ENCODE peak calls at places on chromosomes 12 and 14, in five cellular contexts. E is Panc1, Z is stomach, U is tibial nerve, N is fibroblast of lung. V is an unnamed sample.

GRCh38 chr12:53733051-53733812 is 6.0 kb upstream of the CALCOCO1 start:
- DNase-seq in Z (no peak), N (peak), U (no peak), E (no peak), V (no peak)

GRCh38 chr14:105196228-105196960 is 15.3 kb upstream of the NUDT14 start:
- DNase-seq in U (no peak), Z (no peak), E (no peak), N (no peak), V (no peak)

GRCh38 chr14:65502676-65503124 is 90.2 kb downstream of the FUT8 start:
- DNase-seq in U (no peak), N (peak), E (no peak), Z (no peak), V (no peak)

GRCh38 chr12:52261211-52261484 is 13.3 kb upstream of the KRT86 start:
- DNase-seq in N (no peak), E (no peak), Z (no peak), U (no peak), V (no peak)

GRCh38 chr14:60183724-60184596 is 18.8 kb upstream of the DHRS7 start:
- DNase-seq in U (peak), N (peak), E (no peak), Z (no peak), V (no peak)

GRCh38 chr14:88551936-88552565 is 2.8 kb downstream of the PTPN21 start:
- DNase-seq in U (peak), E (no peak), N (peak), Z (no peak), V (no peak)

GRCh38 chr12:56162468-56163290 is 4.5 kb downstream of the MYL6 start:
- DNase-seq in Z (no peak), U (no peak), N (peak), E (no peak), V (no peak)

GRCh38 chr14:32258574-32258973 is 55.5 kb upstream of the RNU6-8 start:
- DNase-seq in Z (no peak), U (no peak), N (no peak), E (no peak), V (no peak)

GRCh38 chr12:46455648-46456352 is 83.2 kb upstream of the SLC38A2 start:
- DNase-seq in U (no peak), N (peak), E (no peak), Z (peak), V (no peak)

GRCh38 chr12:55828357-55828756 is 1.0 kb downstream of the DNAJC14 start:
- DNase-seq in Z (no peak), N (no peak), U (no peak), E (no peak), V (no peak)

GRCh38 chr14:34220921-34221320 is 241.1 kb downstream of the SPTSSA start:
- DNase-seq in N (no peak), Z (no peak), E (no peak), U (no peak), V (no peak)

GRCh38 chr14:83520837-83521236 is 1987.2 kb upstream of the SEL1L start:
- DNase-seq in Z (no peak), U (no peak), E (no peak), N (peak), V (no peak)

GRCh38 chr14:49553892-49554291 is 32.3 kb downstream of the RPS29 start:
- DNase-seq in N (no peak), U (no peak), Z (no peak), E (no peak), V (no peak)

GRCh38 chr14:44941591-44941990 is 20.2 kb downstream of the KLHL28 start:
- DNase-seq in E (no peak), N (peak), U (no peak), Z (no peak), V (no peak)

GRCh38 chr12:51244269-51244668 is 5.6 kb downstream of the DAZAP2 start:
- DNase-seq in N (peak), Z (no peak), E (no peak), U (no peak), V (no peak)

GRCh38 chr12:76636141-76636692 is 76.6 kb upstream of the OSBPL8 start:
- DNase-seq in Z (no peak), U (no peak), E (no peak), N (peak), V (no peak)

GRCh38 chr12:77696183-77696582 is 134.5 kb upstream of the NAV3 start:
- DNase-seq in Z (no peak), N (peak), U (no peak), E (no peak), V (no peak)

GRCh38 chr12:107235600-107235999 is 142.3 kb upstream of the CRY1 start:
- DNase-seq in Z (no peak), N (no peak), E (no peak), U (no peak), V (no peak)

GRCh38 chr14:73942180-73942579 is 7.7 kb downstream of the FAM161B start:
- DNase-seq in Z (no peak), U (no peak), E (no peak), N (no peak), V (no peak)

GRCh38 chr12:112869778-112870177 is 37.0 kb upstream of the OAS1 start:
- DNase-seq in Z (no peak), U (no peak), E (no peak), N (no peak), V (no peak)

GRCh38 chr12:60106207-60106606 is 510.4 kb downstream of the SLC16A7 start:
- DNase-seq in Z (no peak), U (no peak), N (peak), E (no peak), V (no peak)

GRCh38 chr12:54463034-54463433 is 10.4 kb downstream of the GTSF1 start:
- DNase-seq in E (no peak), N (peak), U (peak), Z (no peak), V (no peak)

GRCh38 chr12:47021298-47021697 is 58.1 kb upstream of the PCED1B start:
- DNase-seq in U (peak), Z (no peak), E (peak), N (peak), V (no peak)

GRCh38 chr12:50185496-50185895 is 18.3 kb upstream of the CERS5 start:
- DNase-seq in N (peak), E (no peak), U (no peak), Z (no peak), V (no peak)

GRCh38 chr12:43113153-43113552 is 438.9 kb downstream of the ADAMTS20 start:
- DNase-seq in E (no peak), U (no peak), N (peak), Z (no peak), V (no peak)

GRCh38 chr14:69055125-69055524 is 76.0 kb upstream of the ACTN1 start:
- DNase-seq in Z (no peak), N (peak), U (no peak), E (no peak), V (no peak)

GRCh38 chr12:8692573-8692972 is 5.2 kb upstream of the RIMKLB start:
- DNase-seq in U (peak), N (peak), Z (no peak), E (no peak), V (no peak)

GRCh38 chr12:6950944-6951540 is at the start of gene PTPN6:
- DNase-seq in N (no peak), U (no peak), E (no peak), Z (peak), V (no peak)

DNA sequence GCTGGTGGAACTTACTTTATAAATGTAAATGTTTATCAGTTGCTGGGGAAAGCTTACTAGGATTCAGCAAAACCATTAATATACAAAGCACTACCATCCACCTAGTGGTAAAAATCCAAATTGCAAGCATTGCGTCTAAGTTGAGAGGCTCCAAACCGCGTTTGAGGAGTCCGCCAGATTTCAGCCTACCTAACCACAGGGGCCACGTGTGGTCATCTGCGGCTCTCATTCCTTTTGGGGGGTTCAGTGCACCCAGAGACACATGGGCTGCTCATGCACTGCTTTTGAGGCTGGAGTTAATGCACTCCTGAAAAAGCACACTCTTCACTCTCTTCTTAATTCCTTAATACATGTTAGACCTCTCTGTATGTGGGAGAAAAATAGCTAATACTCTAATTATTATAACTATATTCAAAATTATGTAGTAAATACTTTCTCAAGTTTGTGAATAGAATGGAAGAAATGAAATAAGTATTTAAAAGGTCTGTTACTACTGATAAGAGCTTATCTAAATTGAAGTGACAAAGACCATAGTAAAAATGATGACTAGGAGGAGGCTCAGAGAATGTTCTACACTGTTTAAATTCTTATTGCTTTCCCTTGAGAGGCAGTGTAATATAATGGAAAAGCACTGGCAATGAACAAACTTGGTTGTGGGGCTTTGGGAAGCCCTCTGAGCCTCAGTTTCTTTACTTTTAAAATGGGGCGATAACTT is 41.4 kb upstream of the MANSC4 start:
- DNase-seq in N (peak), Z (peak), U (peak), E (peak), V (peak)
- H3K27ac ChIP-seq in N (peak), Z (no peak), U (no peak), E (no peak), V (peak)

DNA sequence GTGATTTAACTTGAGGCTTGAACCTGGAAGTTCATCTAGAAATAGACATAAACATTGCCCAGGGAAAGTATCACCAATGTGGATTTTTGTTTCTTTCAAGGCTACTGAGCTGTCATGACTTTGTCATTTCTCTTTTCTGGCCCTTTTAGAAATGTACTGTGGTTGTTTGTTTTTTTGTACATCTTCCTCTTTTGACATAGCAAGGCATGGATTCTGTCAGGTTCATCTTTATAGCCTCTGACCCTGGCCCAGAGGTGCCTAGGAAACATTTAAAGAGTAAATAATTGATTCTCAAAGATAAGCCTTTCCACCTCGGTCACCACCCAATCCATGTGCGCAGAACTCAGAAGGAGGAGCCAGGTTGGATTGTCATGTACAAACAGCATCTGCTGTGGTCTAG is 8.6 kb downstream of the CHST11 start:
- DNase-seq in U (no peak), N (no peak), Z (no peak), E (no peak), V (no peak)
- H3K27ac ChIP-seq in U (no peak), N (no peak), Z (peak), E (no peak), V (no peak)

DNA sequence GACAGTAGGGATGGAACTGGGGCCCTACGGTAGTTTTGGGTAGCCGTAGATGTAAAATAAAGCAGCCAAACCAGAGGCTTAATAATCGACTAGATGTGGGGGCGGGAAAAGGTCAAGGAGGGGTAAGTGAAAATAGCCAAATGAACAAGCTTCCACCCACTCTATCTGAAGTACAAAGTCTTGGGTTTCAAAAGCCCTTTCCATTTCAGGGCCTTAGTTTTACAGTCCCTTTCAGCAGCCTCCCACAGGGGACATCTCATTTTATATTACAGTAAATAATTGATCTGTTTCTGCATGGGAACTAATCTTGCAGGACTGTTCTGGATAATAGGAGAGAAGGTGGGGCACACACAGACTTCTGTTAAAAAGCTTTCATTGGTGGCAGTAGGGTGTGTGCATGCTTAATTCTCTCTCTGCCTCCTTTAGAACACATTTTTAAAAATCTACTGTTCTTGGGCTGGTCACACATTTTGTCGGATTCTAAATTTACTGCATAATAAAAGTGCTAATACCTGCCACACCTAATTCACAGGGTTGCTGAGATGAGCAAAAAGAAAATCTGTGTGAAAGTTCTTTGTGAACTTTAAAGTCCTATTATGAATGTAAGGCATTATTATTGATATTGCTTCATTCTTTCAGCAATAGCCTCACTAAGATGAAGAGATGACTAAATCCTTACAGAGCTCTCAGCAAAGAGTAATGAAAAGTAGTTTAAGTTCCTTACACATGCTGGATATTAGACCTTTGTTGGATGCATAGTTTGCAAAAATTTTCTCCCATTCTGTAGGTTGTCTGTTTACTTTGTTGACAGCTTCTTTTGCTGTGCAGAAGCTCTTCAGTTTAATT is 104.6 kb downstream of the ITPR2 start:
- DNase-seq in E (no peak), U (no peak), Z (no peak), N (peak), V (no peak)
- H3K27ac ChIP-seq in E (no peak), U (no peak), Z (no peak), N (no peak), V (no peak)

GRCh38 chr12:123971770-123972447 is 722 bp downstream of the CCDC92 start:
- DNase-seq in Z (peak), E (no peak), N (peak), U (peak), V (peak)
- H3K27ac ChIP-seq in Z (peak), E (peak), N (peak), U (peak), V (peak)

DNA sequence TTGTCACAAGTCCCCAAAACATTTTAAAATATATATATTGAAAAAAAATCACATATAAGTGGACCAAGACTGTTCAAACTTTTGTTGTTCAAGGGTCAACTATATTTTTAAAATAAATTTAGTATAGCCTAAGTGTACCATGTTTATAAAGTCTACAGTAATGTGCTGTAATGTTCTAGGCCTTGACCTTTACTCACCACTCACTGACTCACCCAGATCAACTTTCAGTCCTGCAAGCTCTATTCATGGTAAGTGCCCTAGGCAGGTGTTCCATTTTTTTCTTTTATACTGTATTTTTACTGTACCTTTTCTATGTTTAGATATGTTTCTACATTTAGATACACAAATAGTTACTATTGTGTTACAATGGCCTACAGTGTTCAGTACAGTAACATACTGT is 23.4 kb upstream of the TMTC1 start:
- DNase-seq in U (no peak), N (peak), Z (no peak), E (no peak), V (no peak)
- H3K27ac ChIP-seq in U (no peak), N (no peak), Z (no peak), E (no peak), V (no peak)

DNA sequence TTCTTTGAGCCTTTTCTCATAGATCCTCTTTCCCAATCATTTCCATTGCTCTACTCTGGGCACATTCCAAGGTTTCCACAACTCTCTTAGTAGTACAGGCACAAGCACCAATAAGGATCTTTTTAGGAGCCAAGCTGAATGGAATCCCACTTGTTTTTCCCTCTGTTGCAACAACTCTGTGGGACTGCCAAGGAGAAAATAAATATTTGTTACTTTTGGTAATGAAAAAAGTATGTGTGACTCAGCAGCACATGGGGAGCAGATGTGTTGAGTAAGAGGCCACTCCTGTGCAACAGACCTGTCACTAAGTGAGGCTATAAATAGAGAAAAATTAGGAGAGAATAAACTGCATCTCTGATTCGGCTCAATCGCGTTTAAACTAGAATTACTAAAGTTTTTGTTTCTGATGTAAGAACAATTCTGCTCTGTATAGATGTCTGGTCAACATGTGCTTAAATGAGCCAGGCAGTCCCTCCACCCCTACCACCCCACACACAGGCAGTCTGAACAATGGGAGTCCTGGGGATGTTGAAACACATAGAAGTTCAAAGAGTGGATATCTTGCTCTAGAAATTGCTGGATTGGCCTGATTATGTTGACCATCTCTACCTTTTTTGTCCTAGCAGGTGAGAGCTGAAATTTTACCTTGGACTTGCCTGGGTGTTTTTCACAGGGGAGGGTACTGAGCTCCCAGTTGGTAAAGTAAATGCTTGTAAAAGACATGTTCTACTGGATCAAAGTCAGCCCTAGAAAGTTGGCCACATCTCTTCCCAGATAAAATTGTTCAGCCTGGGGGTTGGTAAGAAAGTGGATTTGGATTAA is 244.3 kb upstream of the NOVA1 start:
- DNase-seq in E (peak), Z (peak), N (peak), U (peak), V (no peak)
- H3K27ac ChIP-seq in E (no peak), Z (peak), N (peak), U (peak), V (no peak)

GRCh38 chr12:2284857-2285256 is 232.1 kb downstream of the CACNA1C start:
- DNase-seq in E (peak), Z (peak), N (peak), U (peak), V (no peak)
- H3K27ac ChIP-seq in E (no peak), Z (peak), N (peak), U (no peak), V (no peak)

DNA sequence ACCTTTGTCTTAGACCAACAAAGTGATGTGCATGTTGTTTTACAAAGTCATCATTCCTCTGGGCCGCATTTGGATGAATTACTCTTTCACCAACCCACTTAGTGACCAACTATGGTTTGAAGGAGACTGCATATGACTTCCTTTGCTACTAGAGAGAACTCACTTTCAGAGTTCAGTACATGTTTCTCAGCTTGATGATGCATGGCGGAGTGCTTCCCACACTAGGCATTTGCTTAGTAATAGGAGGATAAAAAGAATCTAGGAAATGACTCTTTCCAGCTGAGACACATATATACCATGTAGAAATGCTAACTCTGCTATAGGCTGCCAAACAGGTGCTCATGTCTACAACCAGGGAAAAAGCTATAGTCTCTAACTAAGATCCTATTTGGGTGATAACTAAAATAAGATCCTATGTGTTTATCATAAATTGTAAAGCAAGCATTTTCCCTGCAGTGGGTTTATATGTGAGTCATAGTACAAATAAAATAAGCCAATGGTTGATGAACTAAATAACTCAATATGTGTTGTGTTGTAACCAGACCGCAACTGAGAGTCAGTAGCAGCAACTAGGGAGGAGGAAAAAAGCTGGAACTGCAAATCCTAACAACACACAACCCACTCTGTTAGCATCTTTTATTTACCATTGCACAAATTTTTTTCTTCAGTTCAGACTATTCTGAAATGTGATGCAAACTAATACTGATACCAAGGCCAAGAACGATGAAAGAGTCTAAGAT is 87.2 kb downstream of the TSPAN8 start:
- DNase-seq in Z (no peak), N (peak), E (no peak), U (no peak), V (no peak)
- H3K27ac ChIP-seq in Z (no peak), N (no peak), E (no peak), U (no peak), V (no peak)

V was measured in effector memory CD4-positive, alpha-beta T cell.